ENCODE peak calls at places on chromosome 1, in eight cellular contexts. H, E, O, T, W, F, K and S are unnamed samples.

GRCh38 chr1:228276361-228276831 is 68.6 kb downstream of the OBSCN start:
- DNase-seq in H (peak; percentile 63), E (no peak), O (no peak), T (no peak), W (no peak), F (no peak), K (no peak), S (no peak)

GRCh38 chr1:980137-980571 is 1.7 kb downstream of the PERM1 start:
- DNase-seq in H (no peak), E (no peak), O (no peak), T (no peak), W (no peak), F (no peak), K (no peak), S (no peak)

GRCh38 chr1:181095763-181096184 is 7.3 kb downstream of the IER5 start:
- DNase-seq in H (no peak), E (no peak), O (no peak), T (no peak), W (no peak), F (no peak), K (no peak), S (no peak)

GRCh38 chr1:18085387-18086074 is 22.1 kb upstream of the IGSF21 start:
- DNase-seq in H (no peak), E (no peak), O (no peak), T (no peak), W (no peak), F (no peak), K (no peak), S (no peak)

GRCh38 chr1:115717541-115717940 is 51.0 kb downstream of the CASQ2 start:
- DNase-seq in H (no peak), E (peak; percentile 69), O (peak; percentile 77), T (peak; percentile 79), W (peak; percentile 30), F (peak; percentile 15), K (peak; percentile 45), S (peak; percentile 75)

GRCh38 chr1:56686171-56686570 is 41.1 kb downstream of the PRKAA2 start:
- DNase-seq in H (no peak), E (no peak), O (no peak), T (no peak), W (no peak), F (peak; percentile 66), K (no peak), S (no peak)

GRCh38 chr1:221892301-221892830 is 150.5 kb upstream of the DUSP10 start:
- DNase-seq in H (no peak), E (no peak), O (no peak), T (no peak), W (no peak), F (no peak), K (no peak), S (no peak)

GRCh38 chr1:206526064-206526911 is 19.0 kb downstream of the RASSF5 start:
- DNase-seq in H (no peak), E (no peak), O (no peak), T (no peak), W (no peak), F (no peak), K (no peak), S (no peak)

GRCh38 chr1:206691604-206692003 is 6.9 kb downstream of the MAPKAPK2 start:
- DNase-seq in H (no peak), E (no peak), O (no peak), T (no peak), W (no peak), F (peak; percentile 37), K (peak; percentile 29), S (no peak)

GRCh38 chr1:182595641-182596240 is 6.7 kb upstream of the RNASEL start:
- DNase-seq in H (no peak), E (peak; percentile 72), O (peak; percentile 84), T (peak; percentile 86), W (peak; percentile 67), F (peak; percentile 69), K (peak; percentile 53), S (peak; percentile 81)

GRCh38 chr1:47188901-47189785 is 693 bp downstream of the PDZK1IP1 start:
- DNase-seq in H (no peak), E (no peak), O (no peak), T (no peak), W (no peak), F (no peak), K (no peak), S (no peak)

GRCh38 chr1:227788279-227789041 is 27.0 kb upstream of the PRSS38 start:
- DNase-seq in H (peak; percentile 91), E (peak; percentile 96), O (peak; percentile 91), T (peak; percentile 93), W (peak; percentile 85), F (no peak), K (peak; percentile 79), S (peak; percentile 48)

GRCh38 chr1:226646870-226647449 is 92.1 kb downstream of the ITPKB start:
- DNase-seq in H (peak; percentile 43), E (no peak), O (no peak), T (no peak), W (no peak), F (no peak), K (no peak), S (no peak)

GRCh38 chr1:167473761-167474160 is 44.6 kb downstream of the CD247 start:
- DNase-seq in H (no peak), E (no peak), O (no peak), T (no peak), W (no peak), F (no peak), K (no peak), S (no peak)

GRCh38 chr1:96598416-96599168 is 123.0 kb upstream of the PTBP2 start:
- DNase-seq in H (no peak), E (no peak), O (no peak), T (no peak), W (no peak), F (peak; percentile 81), K (no peak), S (no peak)

GRCh38 chr1:217857061-217857460 is 225.9 kb downstream of the SPATA17 start:
- DNase-seq in H (no peak), E (no peak), O (no peak), T (no peak), W (no peak), F (no peak), K (no peak), S (no peak)

GRCh38 chr1:167916766-167917511 is 3.0 kb upstream of the ADCY10 start:
- DNase-seq in H (no peak), E (no peak), O (no peak), T (no peak), W (no peak), F (no peak), K (no peak), S (no peak)

DNA sequence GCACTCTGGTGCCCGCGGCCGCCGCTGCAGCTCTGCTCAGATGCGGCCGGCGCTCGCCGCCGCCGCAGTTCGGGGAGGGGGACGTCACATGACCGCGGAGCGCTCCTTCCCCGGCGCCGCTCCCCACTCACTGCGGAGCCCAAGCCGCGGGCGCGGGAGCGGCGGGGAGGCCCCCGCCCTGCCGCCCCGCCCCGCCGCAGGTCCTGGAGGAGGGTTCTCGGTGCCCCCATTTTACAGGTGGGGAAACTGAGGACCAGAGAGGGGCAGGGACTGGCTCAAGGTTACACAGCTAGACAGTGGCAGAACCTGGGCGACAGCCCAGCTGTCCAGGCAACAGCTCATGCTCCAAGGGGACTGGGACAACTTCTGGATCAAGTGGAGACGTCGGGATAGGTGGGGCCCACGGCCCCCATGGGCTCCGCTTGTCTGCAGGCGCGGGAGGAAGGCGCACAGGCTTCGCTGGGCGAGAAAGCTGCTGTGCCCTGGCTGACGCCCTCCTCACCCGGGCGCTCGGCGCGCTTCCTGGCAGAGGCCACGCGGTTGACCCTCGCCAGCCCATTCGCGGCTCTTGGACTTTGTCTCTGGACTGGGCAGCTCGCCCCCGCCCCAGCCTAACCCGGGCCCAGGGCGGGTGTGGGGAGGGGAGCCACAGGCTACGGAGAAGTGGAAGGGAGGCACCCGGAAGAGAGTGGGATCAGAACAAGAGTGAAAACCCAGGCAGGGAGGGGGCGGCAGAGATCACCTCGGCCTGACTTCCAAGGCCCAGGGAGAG is at the start of gene RAP1GAP:
- DNase-seq in H (peak; percentile 65), E (peak; percentile 61), O (peak; percentile 57), T (peak; percentile 78), W (peak; percentile 65), F (no peak), K (peak; percentile 71), S (peak; percentile 31)
- TF ChIP-seq CTCF in H (no peak), E (peak; percentile 19), O (no peak), T (no peak), W (no peak), F (no peak), K (no peak), S (no peak)

GRCh38 chr1:155278689-155279160 is 1.5 kb downstream of the HCN3 start:
- DNase-seq in H (no peak), E (no peak), O (no peak), T (no peak), W (no peak), F (peak; percentile 14), K (no peak), S (no peak)

GRCh38 chr1:155273134-155273982 is at the start of gene CLK2:
- DNase-seq in H (peak; percentile 98), E (peak; percentile 98), O (peak; percentile 98), T (peak; percentile 98), W (peak; percentile 98), F (peak; percentile 88), K (peak; percentile 95), S (peak; percentile 90)

GRCh38 chr1:155277070-155277895 is at the start of gene HCN3:
- DNase-seq in H (peak; percentile 98), E (peak; percentile 99), O (peak; percentile 100), T (peak; percentile 100), W (peak; percentile 99), F (peak; percentile 93), K (peak; percentile 96), S (peak; percentile 99)

GRCh38 chr1:155282488-155283086 is 5.3 kb downstream of the HCN3 start:
- DNase-seq in H (no peak), E (no peak), O (no peak), T (no peak), W (no peak), F (no peak), K (no peak), S (no peak)

GRCh38 chr1:155277896-155278688 is 829 bp downstream of the HCN3 start:
- DNase-seq in H (peak; percentile 82), E (peak; percentile 99), O (peak; percentile 98), T (peak; percentile 99), W (peak; percentile 80), F (peak; percentile 15), K (peak; percentile 57), S (peak; percentile 71)
- TF ChIP-seq CTCF in H (no peak), E (peak; percentile 68), O (peak; percentile 16), T (peak; percentile 55), W (no peak), F (peak; percentile 14), K (peak; percentile 20), S (peak; percentile 19)

DNA sequence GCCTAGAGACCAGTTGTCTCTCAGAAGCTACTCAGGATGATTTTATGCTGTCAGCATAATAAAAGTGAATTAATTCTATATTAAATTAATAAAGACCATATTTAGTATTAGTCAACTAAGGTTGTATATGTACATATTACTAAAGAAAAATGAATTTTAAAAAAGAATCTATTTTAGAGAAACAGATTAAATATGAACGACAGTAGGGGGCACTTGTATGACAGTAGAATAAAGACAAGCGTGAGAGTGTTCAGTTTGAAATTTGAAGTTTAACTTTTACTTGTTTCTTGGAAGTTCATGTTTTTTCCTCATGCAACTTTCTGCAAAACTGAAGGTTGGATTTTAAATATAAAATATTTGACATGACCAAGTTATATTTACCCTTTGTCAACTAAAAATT is 67.9 kb upstream of the MACF1 start:
- DNase-seq in H (no peak), E (no peak), O (no peak), T (no peak), W (no peak), F (no peak), K (no peak), S (no peak)
- TF ChIP-seq CTCF in H (no peak), E (no peak), O (no peak), T (no peak), W (no peak), F (peak; percentile 17), K (no peak), S (no peak)

GRCh38 chr1:147723691-147724323 is 36.6 kb downstream of the GJA5 start:
- DNase-seq in H (peak; percentile 54), E (peak; percentile 82), O (peak; percentile 71), T (peak; percentile 91), W (no peak), F (no peak), K (peak; percentile 11), S (peak; percentile 69)
- TF ChIP-seq CTCF in H (no peak), E (peak; percentile 90), O (no peak), T (peak; percentile 93), W (no peak), F (no peak), K (peak; percentile 29), S (peak; percentile 28)